ENCODE peak calls at places on chromosomes 2 and 18, in four cellular contexts. Q is non-pigmented ciliary epithelial cell, P is left lobe of liver, R is WTC11. M is an unnamed sample.

GRCh38 chr2:204860249-204860648 is 315.0 kb downstream of the PARD3B start:
- DNase-seq in P (peak), R (no peak), Q (no peak), M (no peak)

GRCh38 chr2:236121546-236121945 is 46.6 kb downstream of the GBX2 start:
- DNase-seq in P (no peak), R (no peak), Q (no peak), M (no peak)

GRCh38 chr2:178927173-178927572 is 120.0 kb upstream of the TTN start:
- DNase-seq in P (no peak), Q (no peak), R (no peak), M (no peak)

GRCh38 chr2:230877131-230877736 is 12.5 kb downstream of the ITM2C start:
- DNase-seq in R (peak), Q (no peak), P (no peak), M (no peak)

GRCh38 chr2:206361407-206362045 is 81.8 kb upstream of the ADAM23 start:
- DNase-seq in Q (no peak), P (no peak), R (no peak), M (no peak)

GRCh38 chr18:41982942-41983660 is 28.1 kb downstream of the PIK3C3 start:
- DNase-seq in P (no peak), Q (no peak), R (no peak), M (no peak)

GRCh38 chr2:190607657-190608357 is 41.1 kb upstream of the NAB1 start:
- DNase-seq in Q (peak), P (no peak), R (no peak), M (no peak)

GRCh38 chr18:70981400-70982140 is 692.7 kb downstream of the SOCS6 start:
- DNase-seq in P (no peak), Q (no peak), R (no peak), M (no peak)

GRCh38 chr2:159071190-159071915 is 102.9 kb downstream of the TANC1 start:
- DNase-seq in Q (no peak), R (no peak), P (no peak), M (no peak)

GRCh38 chr2:46097714-46098480 is 199.3 kb upstream of the EPAS1 start:
- DNase-seq in Q (peak), P (no peak), R (no peak), M (peak)

GRCh38 chr2:106098081-106098480 is 96.0 kb downstream of the UXS1 start:
- DNase-seq in R (peak), P (no peak), Q (no peak), M (no peak)

GRCh38 chr2:21787931-21788330 is 664.2 kb downstream of the TDRD15 start:
- DNase-seq in R (no peak), Q (no peak), P (no peak), M (no peak)

GRCh38 chr2:113228351-113228750 is 50.4 kb downstream of the PAX8 start:
- DNase-seq in P (no peak), Q (no peak), R (no peak), M (no peak)

GRCh38 chr2:134401789-134402188 is 147.9 kb downstream of the MGAT5 start:
- DNase-seq in Q (no peak), R (no peak), P (no peak), M (no peak)

GRCh38 chr2:20633001-20633400 is 17.9 kb downstream of the HS1BP3 start:
- DNase-seq in P (no peak), R (no peak), Q (no peak), M (no peak)